ENCODE peak calls at places on chromosomes 11 and 22, in seven cellular contexts. One of them, this sample, is unnamed.

GRCh38 chr11:75969626-75970308 is 154.8 kb downstream of the UVRAG start:
- DNase-seq in astrocyte of the cerebellum: no peak
- DNase-seq in ovary: no peak
- DNase-seq in AG04450: no peak
- DNase-seq in epithelial cell of esophagus: peak
- DNase-seq in fibroblast of lung: peak
- DNase-seq in GM12865: no peak
- DNase-seq in this sample: no peak

GRCh38 chr22:37138879-37139561 is 10.7 kb downstream of the IL2RB start:
- DNase-seq in ovary: no peak
- DNase-seq in astrocyte of the cerebellum: no peak
- DNase-seq in AG04450: no peak
- DNase-seq in epithelial cell of esophagus: no peak
- DNase-seq in GM12865: no peak
- DNase-seq in fibroblast of lung: no peak
- DNase-seq in this sample: no peak

GRCh38 chr11:67308031-67308866 is 4.9 kb downstream of the SSH3 start:
- DNase-seq in fibroblast of lung: no peak
- DNase-seq in epithelial cell of esophagus: no peak
- DNase-seq in AG04450: no peak
- DNase-seq in ovary: no peak
- DNase-seq in astrocyte of the cerebellum: no peak
- DNase-seq in GM12865: no peak
- DNase-seq in this sample: no peak

GRCh38 chr11:31824791-31825452 is 13.8 kb upstream of the PAX6 start:
- DNase-seq in ovary: no peak
- DNase-seq in fibroblast of lung: no peak
- DNase-seq in GM12865: no peak
- DNase-seq in epithelial cell of esophagus: no peak
- DNase-seq in AG04450: no peak
- DNase-seq in astrocyte of the cerebellum: no peak
- DNase-seq in this sample: no peak

GRCh38 chr11:127859941-127860354 is 727.4 kb downstream of the ETS1 start:
- DNase-seq in AG04450: no peak
- DNase-seq in epithelial cell of esophagus: peak
- DNase-seq in ovary: no peak
- DNase-seq in fibroblast of lung: no peak
- DNase-seq in GM12865: no peak
- DNase-seq in astrocyte of the cerebellum: no peak
- DNase-seq in this sample: no peak

GRCh38 chr11:102047305-102047924 is at the start of gene CFAP300:
- DNase-seq in GM12865: peak
- DNase-seq in ovary: peak
- DNase-seq in epithelial cell of esophagus: peak
- DNase-seq in astrocyte of the cerebellum: no peak
- DNase-seq in fibroblast of lung: peak
- DNase-seq in AG04450: no peak
- DNase-seq in this sample: peak

GRCh38 chr22:48712558-48712957 is 1115.1 kb downstream of the BRD1 start:
- DNase-seq in AG04450: no peak
- DNase-seq in fibroblast of lung: no peak
- DNase-seq in ovary: no peak
- DNase-seq in epithelial cell of esophagus: no peak
- DNase-seq in astrocyte of the cerebellum: no peak
- DNase-seq in GM12865: no peak
- DNase-seq in this sample: peak

GRCh38 chr22:38874529-38875222 is 2.7 kb upstream of the CBX6 start:
- DNase-seq in GM12865: no peak
- DNase-seq in AG04450: no peak
- DNase-seq in ovary: no peak
- DNase-seq in astrocyte of the cerebellum: no peak
- DNase-seq in epithelial cell of esophagus: peak
- DNase-seq in fibroblast of lung: no peak
- DNase-seq in this sample: no peak

GRCh38 chr11:118017631-118018315 is 31.6 kb downstream of the IL10RA start:
- DNase-seq in astrocyte of the cerebellum: no peak
- DNase-seq in GM12865: no peak
- DNase-seq in fibroblast of lung: no peak
- DNase-seq in AG04450: no peak
- DNase-seq in epithelial cell of esophagus: no peak
- DNase-seq in ovary: no peak
- DNase-seq in this sample: no peak

GRCh38 chr11:73249304-73249703 is 22.8 kb upstream of the P2RY6 start:
- DNase-seq in GM12865: peak
- DNase-seq in ovary: peak
- DNase-seq in astrocyte of the cerebellum: peak
- DNase-seq in epithelial cell of esophagus: peak
- DNase-seq in fibroblast of lung: no peak
- DNase-seq in AG04450: no peak
- DNase-seq in this sample: no peak

GRCh38 chr11:125348141-125348651 is 147.9 kb downstream of the FEZ1 start:
- DNase-seq in fibroblast of lung: no peak
- DNase-seq in AG04450: no peak
- DNase-seq in ovary: no peak
- DNase-seq in astrocyte of the cerebellum: no peak
- DNase-seq in GM12865: no peak
- DNase-seq in epithelial cell of esophagus: no peak
- DNase-seq in this sample: no peak

GRCh38 chr11:107741044-107741823 is 29.4 kb upstream of the SLN start:
- DNase-seq in fibroblast of lung: peak
- DNase-seq in astrocyte of the cerebellum: no peak
- DNase-seq in ovary: no peak
- DNase-seq in AG04450: peak
- DNase-seq in GM12865: peak
- DNase-seq in epithelial cell of esophagus: peak
- DNase-seq in this sample: no peak

GRCh38 chr11:100676901-100677300 is 10.2 kb upstream of the ARHGAP42 start:
- DNase-seq in ovary: no peak
- DNase-seq in GM12865: no peak
- DNase-seq in fibroblast of lung: no peak
- DNase-seq in epithelial cell of esophagus: peak
- DNase-seq in AG04450: no peak
- DNase-seq in astrocyte of the cerebellum: no peak
- DNase-seq in this sample: no peak

GRCh38 chr11:100681064-100681502 is 6.0 kb upstream of the ARHGAP42 start:
- DNase-seq in GM12865: peak
- DNase-seq in AG04450: no peak
- DNase-seq in ovary: no peak
- DNase-seq in fibroblast of lung: peak
- DNase-seq in epithelial cell of esophagus: peak
- DNase-seq in astrocyte of the cerebellum: no peak
- DNase-seq in this sample: no peak

GRCh38 chr11:100675115-100675650 is 11.9 kb upstream of the ARHGAP42 start:
- DNase-seq in ovary: no peak
- DNase-seq in AG04450: no peak
- DNase-seq in astrocyte of the cerebellum: no peak
- DNase-seq in epithelial cell of esophagus: no peak
- DNase-seq in GM12865: no peak
- DNase-seq in fibroblast of lung: no peak
- DNase-seq in this sample: no peak

GRCh38 chr11:100680070-100680469 is 7.0 kb upstream of the ARHGAP42 start:
- DNase-seq in astrocyte of the cerebellum: no peak
- DNase-seq in fibroblast of lung: no peak
- DNase-seq in ovary: no peak
- DNase-seq in GM12865: no peak
- DNase-seq in epithelial cell of esophagus: no peak
- DNase-seq in AG04450: no peak
- DNase-seq in this sample: no peak

DNA sequence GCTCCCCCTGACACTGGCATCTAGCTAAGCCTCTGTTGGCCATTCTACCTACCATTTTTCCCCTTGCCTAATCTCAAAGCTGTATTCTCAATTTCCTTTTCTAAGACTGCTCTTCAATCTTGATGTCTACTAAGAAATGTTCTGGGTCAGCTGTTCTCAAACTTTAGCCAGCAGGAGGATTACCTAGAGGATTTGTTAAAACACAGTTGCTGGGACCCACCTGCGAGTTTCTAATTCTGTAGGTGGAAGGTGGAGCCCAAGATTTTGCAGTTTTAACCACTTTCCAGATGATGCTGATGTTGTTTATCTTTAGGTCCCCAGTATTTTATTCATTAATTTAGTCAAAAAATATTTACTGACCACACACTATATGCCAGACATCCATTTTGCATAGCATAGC is 9.3 kb upstream of the ARHGAP42 start:
- DNase-seq in GM12865: peak
- DNase-seq in ovary: no peak
- DNase-seq in fibroblast of lung: no peak
- DNase-seq in AG04450: no peak
- DNase-seq in astrocyte of the cerebellum: no peak
- DNase-seq in epithelial cell of esophagus: no peak
- DNase-seq in this sample: no peak
- TF ChIP-seq CTCF in GM12865: no peak
- TF ChIP-seq CTCF in ovary: no peak
- TF ChIP-seq CTCF in fibroblast of lung: no peak
- TF ChIP-seq CTCF in AG04450: no peak
- TF ChIP-seq CTCF in astrocyte of the cerebellum: no peak
- TF ChIP-seq CTCF in epithelial cell of esophagus: no peak
- TF ChIP-seq CTCF in this sample: peak

GRCh38 chr11:119694334-119694733 is 34.7 kb downstream of the NECTIN1 start:
- DNase-seq in astrocyte of the cerebellum: no peak
- DNase-seq in epithelial cell of esophagus: peak
- DNase-seq in fibroblast of lung: no peak
- DNase-seq in AG04450: no peak
- DNase-seq in ovary: no peak
- DNase-seq in GM12865: peak
- DNase-seq in this sample: no peak
- TF ChIP-seq CTCF in astrocyte of the cerebellum: no peak
- TF ChIP-seq CTCF in epithelial cell of esophagus: no peak
- TF ChIP-seq CTCF in fibroblast of lung: no peak
- TF ChIP-seq CTCF in AG04450: no peak
- TF ChIP-seq CTCF in ovary: no peak
- TF ChIP-seq CTCF in GM12865: no peak
- TF ChIP-seq CTCF in this sample: no peak

GRCh38 chr11:92330114-92330513 is 105.5 kb downstream of the FAT3 start:
- DNase-seq in AG04450: no peak
- DNase-seq in fibroblast of lung: peak
- DNase-seq in astrocyte of the cerebellum: no peak
- DNase-seq in ovary: no peak
- DNase-seq in epithelial cell of esophagus: peak
- DNase-seq in GM12865: no peak
- DNase-seq in this sample: no peak

GRCh38 chr11:92332986-92333385 is 108.4 kb downstream of the FAT3 start:
- DNase-seq in astrocyte of the cerebellum: no peak
- DNase-seq in ovary: no peak
- DNase-seq in AG04450: peak
- DNase-seq in GM12865: no peak
- DNase-seq in fibroblast of lung: peak
- DNase-seq in epithelial cell of esophagus: peak
- DNase-seq in this sample: no peak

GRCh38 chr11:92329644-92330043 is 105.0 kb downstream of the FAT3 start:
- DNase-seq in fibroblast of lung: peak
- DNase-seq in GM12865: no peak
- DNase-seq in epithelial cell of esophagus: peak
- DNase-seq in AG04450: no peak
- DNase-seq in astrocyte of the cerebellum: peak
- DNase-seq in ovary: no peak
- DNase-seq in this sample: no peak

GRCh38 chr11:92325416-92325815 is 100.8 kb downstream of the FAT3 start:
- DNase-seq in ovary: no peak
- DNase-seq in AG04450: no peak
- DNase-seq in fibroblast of lung: no peak
- DNase-seq in astrocyte of the cerebellum: no peak
- DNase-seq in epithelial cell of esophagus: no peak
- DNase-seq in GM12865: no peak
- DNase-seq in this sample: no peak

DNA sequence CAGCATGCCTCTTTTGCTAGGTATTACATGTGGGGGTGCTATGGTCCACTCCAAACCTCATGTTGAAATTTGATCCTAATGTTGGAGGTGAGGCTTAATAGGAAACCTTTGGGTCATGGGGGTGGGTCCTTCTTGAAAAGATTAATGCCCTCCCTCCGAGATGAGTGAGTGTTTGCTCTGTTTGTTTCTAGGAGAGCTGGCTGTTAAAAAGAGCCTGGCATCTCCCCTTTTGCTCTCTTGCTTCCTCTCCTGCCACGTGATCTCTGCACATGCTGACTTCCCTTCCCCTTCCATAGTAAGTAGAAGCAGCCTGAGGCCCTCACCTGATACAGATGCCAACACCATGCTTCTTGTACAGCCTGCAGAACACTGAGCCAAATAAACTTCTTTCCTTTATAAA is 104.5 kb downstream of the FAT3 start:
- DNase-seq in GM12865: no peak
- DNase-seq in AG04450: no peak
- DNase-seq in astrocyte of the cerebellum: no peak
- DNase-seq in epithelial cell of esophagus: no peak
- DNase-seq in ovary: no peak
- DNase-seq in fibroblast of lung: no peak
- DNase-seq in this sample: no peak
- TF ChIP-seq CTCF in GM12865: no peak
- TF ChIP-seq CTCF in AG04450: no peak
- TF ChIP-seq CTCF in astrocyte of the cerebellum: no peak
- TF ChIP-seq CTCF in epithelial cell of esophagus: no peak
- TF ChIP-seq CTCF in ovary: no peak
- TF ChIP-seq CTCF in fibroblast of lung: no peak
- TF ChIP-seq CTCF in this sample: no peak

GRCh38 chr22:21652547-21653545 is 10.7 kb downstream of the SDF2L1 start:
- DNase-seq in GM12865: peak
- DNase-seq in fibroblast of lung: no peak
- DNase-seq in AG04450: no peak
- DNase-seq in epithelial cell of esophagus: no peak
- DNase-seq in astrocyte of the cerebellum: no peak
- DNase-seq in ovary: no peak
- DNase-seq in this sample: no peak
- TF ChIP-seq CTCF in GM12865: peak
- TF ChIP-seq CTCF in fibroblast of lung: no peak
- TF ChIP-seq CTCF in AG04450: no peak
- TF ChIP-seq CTCF in epithelial cell of esophagus: no peak
- TF ChIP-seq CTCF in astrocyte of the cerebellum: no peak
- TF ChIP-seq CTCF in ovary: no peak
- TF ChIP-seq CTCF in this sample: peak

DNA sequence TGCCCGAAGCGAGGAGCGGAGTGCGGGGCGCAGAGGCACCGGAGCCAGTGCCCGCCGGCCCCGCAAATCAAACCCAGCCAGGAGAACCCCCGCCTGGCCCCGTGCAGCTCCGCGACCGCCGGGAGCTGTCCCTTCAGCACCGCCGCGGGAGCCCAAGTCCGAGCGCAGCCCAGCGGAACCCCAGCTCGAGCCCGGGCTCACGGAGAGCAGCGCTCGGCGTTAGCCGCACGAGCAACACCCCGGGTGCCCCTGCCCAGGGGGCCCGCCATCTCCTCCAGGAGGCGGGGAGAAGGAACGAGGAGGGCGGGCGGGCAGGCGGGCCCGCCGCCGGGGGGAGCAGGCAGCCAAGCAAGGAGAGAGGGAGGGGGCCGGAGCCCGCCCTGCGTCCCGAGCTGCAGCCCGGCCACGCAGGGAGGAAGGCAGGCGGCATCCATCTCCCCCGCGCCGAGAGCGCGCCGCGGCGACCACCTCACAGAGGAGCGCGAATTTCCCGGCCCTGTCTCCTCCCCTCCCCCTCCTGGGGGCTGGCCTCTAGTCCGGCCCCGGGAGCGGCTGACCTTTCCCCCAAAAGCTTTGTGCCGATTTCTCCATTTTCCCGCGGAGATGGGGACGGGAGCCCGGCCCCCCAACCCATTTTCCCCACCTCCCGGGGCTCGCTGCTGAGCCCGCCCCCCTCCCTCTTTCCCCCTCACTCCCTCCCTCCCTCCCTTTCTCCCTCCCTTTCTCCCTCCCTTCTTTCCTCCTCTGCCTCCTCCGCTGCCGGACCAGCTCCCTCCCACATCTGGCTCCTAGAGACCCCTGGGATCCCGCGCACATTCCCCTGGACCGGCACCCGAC is 623 bp downstream of the KCNC1 start:
- DNase-seq in astrocyte of the cerebellum: peak
- DNase-seq in fibroblast of lung: peak
- DNase-seq in GM12865: peak
- DNase-seq in ovary: peak
- DNase-seq in AG04450: peak
- DNase-seq in epithelial cell of esophagus: peak
- DNase-seq in this sample: peak
- TF ChIP-seq CTCF in astrocyte of the cerebellum: no peak
- TF ChIP-seq CTCF in fibroblast of lung: no peak
- TF ChIP-seq CTCF in GM12865: no peak
- TF ChIP-seq CTCF in ovary: no peak
- TF ChIP-seq CTCF in AG04450: no peak
- TF ChIP-seq CTCF in epithelial cell of esophagus: no peak
- TF ChIP-seq CTCF in this sample: no peak